ENCODE peak calls at places on chromosome 14, in seven cellular contexts. I, D, E, N, S, V and Y are unnamed samples.

GRCh38 chr14:80364274-80364673 is 153.0 kb upstream of the DIO2 start:
- DNase-seq in I (no peak), D (no peak), E (peak), N (peak), S (no peak), V (no peak), Y (peak)

GRCh38 chr14:102772781-102773570 is 4.3 kb upstream of the TRAF3 start:
- DNase-seq in I (no peak), D (no peak), E (peak), N (peak), S (no peak), V (peak), Y (peak)

GRCh38 chr14:100736269-100737180 is 9.8 kb downstream of the DLK1 start:
- DNase-seq in I (no peak), D (no peak), E (no peak), N (no peak), S (no peak), V (no peak), Y (no peak)

GRCh38 chr14:77128414-77128891 is 13.1 kb downstream of the ZDHHC22 start:
- DNase-seq in I (no peak), D (no peak), E (no peak), N (no peak), S (no peak), V (no peak), Y (no peak)

GRCh38 chr14:26394114-26394855 is 203.5 kb downstream of the NOVA1 start:
- DNase-seq in I (no peak), D (no peak), E (no peak), N (peak), S (no peak), V (no peak), Y (peak)

GRCh38 chr14:81169711-81170103 is 51.1 kb downstream of the GTF2A1 start:
- DNase-seq in I (no peak), D (no peak), E (no peak), N (peak), S (no peak), V (no peak), Y (peak)

GRCh38 chr14:89186850-89187376 is 230.1 kb downstream of the FOXN3 start:
- DNase-seq in I (no peak), D (no peak), E (no peak), N (no peak), S (no peak), V (no peak), Y (no peak)

GRCh38 chr14:52413729-52414453 is 99.8 kb downstream of the PTGER2 start:
- DNase-seq in I (no peak), D (no peak), E (no peak), N (no peak), S (no peak), V (no peak), Y (no peak)

GRCh38 chr14:72439707-72440106 is 454.2 kb downstream of the DPF3 start:
- DNase-seq in I (no peak), D (no peak), E (peak), N (no peak), S (no peak), V (no peak), Y (no peak)